ENCODE peak calls at places on chromosome 3, in seven cellular contexts. One of them, this sample, is unnamed.

GRCh38 chr3:13654330-13655073 is 105.6 kb downstream of the FBLN2 start:
- DNase-seq in esophagus muscularis mucosa: no peak
- DNase-seq in transverse colon: no peak
- DNase-seq in H1: no peak
- DNase-seq in sigmoid colon: no peak
- DNase-seq in SK-N-MC: no peak
- DNase-seq in HL-60: no peak
- DNase-seq in this sample: no peak

GRCh38 chr3:10437995-10438901 is 67.1 kb downstream of the ATP2B2 start:
- DNase-seq in H1: no peak
- DNase-seq in SK-N-MC: no peak
- DNase-seq in sigmoid colon: no peak
- DNase-seq in esophagus muscularis mucosa: no peak
- DNase-seq in HL-60: no peak
- DNase-seq in transverse colon: no peak
- DNase-seq in this sample: no peak

GRCh38 chr3:105829879-105830622 is 38.8 kb downstream of the CBLB start:
- DNase-seq in esophagus muscularis mucosa: no peak
- DNase-seq in H1: no peak
- DNase-seq in sigmoid colon: no peak
- DNase-seq in HL-60: no peak
- DNase-seq in transverse colon: no peak
- DNase-seq in SK-N-MC: no peak
- DNase-seq in this sample: no peak

GRCh38 chr3:10806001-10806400 is 10.0 kb upstream of the SLC6A11 start:
- DNase-seq in esophagus muscularis mucosa: no peak
- DNase-seq in HL-60: no peak
- DNase-seq in sigmoid colon: no peak
- DNase-seq in H1: no peak
- DNase-seq in SK-N-MC: no peak
- DNase-seq in transverse colon: no peak
- DNase-seq in this sample: no peak

GRCh38 chr3:9316881-9317341 is 45.9 kb upstream of the THUMPD3 start:
- DNase-seq in SK-N-MC: no peak
- DNase-seq in H1: no peak
- DNase-seq in esophagus muscularis mucosa: no peak
- DNase-seq in sigmoid colon: peak; percentile 68
- DNase-seq in HL-60: no peak
- DNase-seq in transverse colon: peak; percentile 16
- DNase-seq in this sample: peak; percentile 10

GRCh38 chr3:153734777-153735551 is 386.2 kb upstream of the ARHGEF26 start:
- DNase-seq in SK-N-MC: no peak
- DNase-seq in sigmoid colon: no peak
- DNase-seq in HL-60: no peak
- DNase-seq in esophagus muscularis mucosa: no peak
- DNase-seq in transverse colon: no peak
- DNase-seq in H1: no peak
- DNase-seq in this sample: no peak

GRCh38 chr3:123151251-123151705 is 50.5 kb upstream of the SEC22A start:
- DNase-seq in transverse colon: no peak
- DNase-seq in SK-N-MC: no peak
- DNase-seq in H1: no peak
- DNase-seq in HL-60: no peak
- DNase-seq in esophagus muscularis mucosa: no peak
- DNase-seq in sigmoid colon: no peak
- DNase-seq in this sample: no peak

GRCh38 chr3:133662256-133662773 is 574 bp upstream of the TOPBP1 start:
- DNase-seq in SK-N-MC: no peak
- DNase-seq in transverse colon: no peak
- DNase-seq in sigmoid colon: no peak
- DNase-seq in HL-60: peak; percentile 36
- DNase-seq in H1: no peak
- DNase-seq in esophagus muscularis mucosa: no peak
- DNase-seq in this sample: no peak

GRCh38 chr3:31462050-31462569 is 70.6 kb upstream of the STT3B start:
- DNase-seq in esophagus muscularis mucosa: no peak
- DNase-seq in H1: no peak
- DNase-seq in sigmoid colon: no peak
- DNase-seq in HL-60: peak; percentile 76
- DNase-seq in SK-N-MC: no peak
- DNase-seq in transverse colon: peak; percentile 34
- DNase-seq in this sample: no peak

GRCh38 chr3:110414851-110415250 is 656.8 kb upstream of the NECTIN3 start:
- DNase-seq in esophagus muscularis mucosa: no peak
- DNase-seq in sigmoid colon: no peak
- DNase-seq in SK-N-MC: no peak
- DNase-seq in transverse colon: no peak
- DNase-seq in HL-60: no peak
- DNase-seq in H1: no peak
- DNase-seq in this sample: no peak

GRCh38 chr3:140443073-140443472 is 234.8 kb upstream of the TRIM42 start:
- DNase-seq in H1: no peak
- DNase-seq in sigmoid colon: no peak
- DNase-seq in HL-60: no peak
- DNase-seq in SK-N-MC: no peak
- DNase-seq in transverse colon: no peak
- DNase-seq in esophagus muscularis mucosa: no peak
- DNase-seq in this sample: no peak

GRCh38 chr3:12878026-12878636 is 36.8 kb upstream of the RPL32 start:
- DNase-seq in H1: no peak
- DNase-seq in SK-N-MC: no peak
- DNase-seq in sigmoid colon: no peak
- DNase-seq in esophagus muscularis mucosa: no peak
- DNase-seq in HL-60: no peak
- DNase-seq in transverse colon: no peak
- DNase-seq in this sample: no peak

GRCh38 chr3:195909294-195909644 is 918 bp upstream of the TNK2 start:
- DNase-seq in transverse colon: peak; percentile 31
- DNase-seq in esophagus muscularis mucosa: no peak
- DNase-seq in SK-N-MC: no peak
- DNase-seq in H1: no peak
- DNase-seq in HL-60: no peak
- DNase-seq in sigmoid colon: no peak
- DNase-seq in this sample: no peak

GRCh38 chr3:178618197-178618596 is 82.0 kb downstream of the KCNMB2 start:
- DNase-seq in SK-N-MC: no peak
- DNase-seq in HL-60: no peak
- DNase-seq in esophagus muscularis mucosa: no peak
- DNase-seq in H1: no peak
- DNase-seq in transverse colon: no peak
- DNase-seq in sigmoid colon: no peak
- DNase-seq in this sample: no peak

GRCh38 chr3:61954097-61954528 is 392.7 kb downstream of the PTPRG start:
- DNase-seq in sigmoid colon: no peak
- DNase-seq in SK-N-MC: no peak
- DNase-seq in H1: no peak
- DNase-seq in HL-60: no peak
- DNase-seq in transverse colon: no peak
- DNase-seq in esophagus muscularis mucosa: no peak
- DNase-seq in this sample: no peak

GRCh38 chr3:110327870-110328269 is 743.7 kb upstream of the NECTIN3 start:
- DNase-seq in H1: no peak
- DNase-seq in esophagus muscularis mucosa: no peak
- DNase-seq in sigmoid colon: no peak
- DNase-seq in SK-N-MC: no peak
- DNase-seq in transverse colon: no peak
- DNase-seq in HL-60: no peak
- DNase-seq in this sample: no peak

GRCh38 chr3:129184396-129184656 is 630 bp upstream of the CNBP start:
- DNase-seq in H1: no peak
- DNase-seq in transverse colon: peak; percentile 26
- DNase-seq in esophagus muscularis mucosa: no peak
- DNase-seq in SK-N-MC: no peak
- DNase-seq in HL-60: peak; percentile 33
- DNase-seq in sigmoid colon: peak; percentile 73
- DNase-seq in this sample: no peak

GRCh38 chr3:188567478-188568195 is 413.7 kb downstream of the LPP start:
- DNase-seq in SK-N-MC: no peak
- DNase-seq in H1: no peak
- DNase-seq in transverse colon: no peak
- DNase-seq in HL-60: no peak
- DNase-seq in sigmoid colon: no peak
- DNase-seq in esophagus muscularis mucosa: no peak
- DNase-seq in this sample: no peak

GRCh38 chr3:50418845-50419244 is 59.5 kb upstream of the TMEM115 start:
- DNase-seq in transverse colon: no peak
- DNase-seq in H1: no peak
- DNase-seq in SK-N-MC: no peak
- DNase-seq in esophagus muscularis mucosa: no peak
- DNase-seq in HL-60: peak; percentile 36
- DNase-seq in sigmoid colon: no peak
- DNase-seq in this sample: no peak

GRCh38 chr3:46398186-46398955 is 8.5 kb downstream of the CCR5AS start:
- DNase-seq in sigmoid colon: no peak
- DNase-seq in esophagus muscularis mucosa: no peak
- DNase-seq in HL-60: no peak
- DNase-seq in transverse colon: no peak
- DNase-seq in SK-N-MC: no peak
- DNase-seq in H1: no peak
- DNase-seq in this sample: no peak

GRCh38 chr3:39291903-39292329 is 12.1 kb upstream of the CX3CR1 start:
- DNase-seq in transverse colon: peak; percentile 79
- DNase-seq in HL-60: peak; percentile 73
- DNase-seq in SK-N-MC: no peak
- DNase-seq in H1: peak; percentile 39
- DNase-seq in esophagus muscularis mucosa: peak; percentile 95
- DNase-seq in sigmoid colon: peak; percentile 77
- DNase-seq in this sample: peak; percentile 37

GRCh38 chr3:101243285-101244211 is 76.8 kb downstream of the IMPG2 start:
- DNase-seq in SK-N-MC: no peak
- DNase-seq in transverse colon: no peak
- DNase-seq in HL-60: no peak
- DNase-seq in H1: no peak
- DNase-seq in sigmoid colon: no peak
- DNase-seq in esophagus muscularis mucosa: no peak
- DNase-seq in this sample: no peak

GRCh38 chr3:168077091-168077490 is 18.6 kb downstream of the GOLIM4 start:
- DNase-seq in sigmoid colon: no peak
- DNase-seq in HL-60: no peak
- DNase-seq in SK-N-MC: no peak
- DNase-seq in H1: no peak
- DNase-seq in transverse colon: no peak
- DNase-seq in esophagus muscularis mucosa: no peak
- DNase-seq in this sample: no peak

GRCh38 chr3:43180027-43180426 is 74.1 kb upstream of the POMGNT2 start:
- DNase-seq in H1: no peak
- DNase-seq in HL-60: peak; percentile 69
- DNase-seq in transverse colon: peak; percentile 45
- DNase-seq in SK-N-MC: no peak
- DNase-seq in esophagus muscularis mucosa: no peak
- DNase-seq in sigmoid colon: no peak
- DNase-seq in this sample: no peak

GRCh38 chr3:13879102-13879945 is 547 bp downstream of the WNT7A start:
- DNase-seq in H1: no peak
- DNase-seq in transverse colon: no peak
- DNase-seq in SK-N-MC: no peak
- DNase-seq in HL-60: no peak
- DNase-seq in sigmoid colon: no peak
- DNase-seq in esophagus muscularis mucosa: no peak
- DNase-seq in this sample: peak; percentile 15

GRCh38 chr3:60579734-60580133 is 671.5 kb downstream of the FHIT start:
- DNase-seq in H1: no peak
- DNase-seq in esophagus muscularis mucosa: no peak
- DNase-seq in SK-N-MC: no peak
- DNase-seq in transverse colon: no peak
- DNase-seq in HL-60: no peak
- DNase-seq in sigmoid colon: no peak
- DNase-seq in this sample: no peak
- TF ChIP-seq POLR2AphosphoS5 in H1: no peak
- TF ChIP-seq POLR2AphosphoS5 in esophagus muscularis mucosa: no peak
- TF ChIP-seq POLR2AphosphoS5 in SK-N-MC: no peak
- TF ChIP-seq POLR2AphosphoS5 in transverse colon: no peak
- TF ChIP-seq POLR2AphosphoS5 in HL-60: no peak
- TF ChIP-seq POLR2AphosphoS5 in sigmoid colon: no peak
- TF ChIP-seq POLR2AphosphoS5 in this sample: no peak

GRCh38 chr3:3594986-3595385 is 204.2 kb upstream of the LRRN1 start:
- DNase-seq in HL-60: no peak
- DNase-seq in transverse colon: no peak
- DNase-seq in SK-N-MC: no peak
- DNase-seq in H1: no peak
- DNase-seq in sigmoid colon: no peak
- DNase-seq in esophagus muscularis mucosa: no peak
- DNase-seq in this sample: no peak
- H3K27ac ChIP-seq in HL-60: no peak overlapping the region
- H3K27ac ChIP-seq in transverse colon: no peak overlapping the region
- H3K27ac ChIP-seq in SK-N-MC: no peak overlapping the region
- H3K27ac ChIP-seq in H1: no peak overlapping the region
- H3K27ac ChIP-seq in sigmoid colon: no peak overlapping the region
- H3K27ac ChIP-seq in esophagus muscularis mucosa: no peak overlapping the region
- H3K27ac ChIP-seq in this sample: no peak overlapping the region

GRCh38 chr3:53183514-53183913 is 22.5 kb downstream of the PRKCD start:
- DNase-seq in SK-N-MC: no peak
- DNase-seq in H1: no peak
- DNase-seq in sigmoid colon: no peak
- DNase-seq in esophagus muscularis mucosa: no peak
- DNase-seq in transverse colon: no peak
- DNase-seq in HL-60: no peak
- DNase-seq in this sample: no peak

GRCh38 chr3:53186726-53187125 is 25.7 kb downstream of the PRKCD start:
- DNase-seq in sigmoid colon: no peak
- DNase-seq in transverse colon: no peak
- DNase-seq in H1: no peak
- DNase-seq in SK-N-MC: no peak
- DNase-seq in HL-60: no peak
- DNase-seq in esophagus muscularis mucosa: no peak
- DNase-seq in this sample: no peak

GRCh38 chr3:53187430-53187829 is 26.4 kb downstream of the PRKCD start:
- DNase-seq in sigmoid colon: no peak
- DNase-seq in SK-N-MC: no peak
- DNase-seq in esophagus muscularis mucosa: no peak
- DNase-seq in HL-60: no peak
- DNase-seq in transverse colon: no peak
- DNase-seq in H1: no peak
- DNase-seq in this sample: no peak

GRCh38 chr3:53184701-53185100 is 23.7 kb downstream of the PRKCD start:
- DNase-seq in transverse colon: no peak
- DNase-seq in SK-N-MC: no peak
- DNase-seq in HL-60: no peak
- DNase-seq in sigmoid colon: no peak
- DNase-seq in H1: no peak
- DNase-seq in esophagus muscularis mucosa: no peak
- DNase-seq in this sample: no peak

GRCh38 chr3:53185761-53186465 is 24.9 kb downstream of the PRKCD start:
- DNase-seq in H1: no peak
- DNase-seq in sigmoid colon: no peak
- DNase-seq in esophagus muscularis mucosa: no peak
- DNase-seq in transverse colon: no peak
- DNase-seq in HL-60: no peak
- DNase-seq in SK-N-MC: no peak
- DNase-seq in this sample: no peak
- TF ChIP-seq POLR2AphosphoS5 in H1: no peak
- TF ChIP-seq POLR2AphosphoS5 in sigmoid colon: no peak
- TF ChIP-seq POLR2AphosphoS5 in esophagus muscularis mucosa: no peak
- TF ChIP-seq POLR2AphosphoS5 in transverse colon: no peak
- TF ChIP-seq POLR2AphosphoS5 in HL-60: no peak
- TF ChIP-seq POLR2AphosphoS5 in SK-N-MC: no peak
- TF ChIP-seq POLR2AphosphoS5 in this sample: no peak

GRCh38 chr3:27521179-27521871 is 37.1 kb upstream of the SLC4A7 start:
- DNase-seq in transverse colon: no peak
- DNase-seq in H1: no peak
- DNase-seq in SK-N-MC: no peak
- DNase-seq in HL-60: peak; percentile 49
- DNase-seq in esophagus muscularis mucosa: no peak
- DNase-seq in sigmoid colon: peak; percentile 76
- DNase-seq in this sample: no peak
- H3K27ac ChIP-seq in transverse colon: peak overlapping the region; percentile 37
- H3K27ac ChIP-seq in H1: no peak overlapping the region
- H3K27ac ChIP-seq in SK-N-MC: no peak overlapping the region
- H3K27ac ChIP-seq in HL-60: no peak overlapping the region
- H3K27ac ChIP-seq in esophagus muscularis mucosa: peak overlapping the region; percentile 62
- H3K27ac ChIP-seq in sigmoid colon: peak overlapping the region; percentile 28
- H3K27ac ChIP-seq in this sample: no peak overlapping the region

This sample was measured in prostate gland.